ENCODE peak calls at places on chromosomes 6 and 20, in ten cellular contexts. M is DMS153; P is brain microvascular endothelial cell; X is stimulated activated CD4-positive, alpha-beta T cell treated with anti-CD3 and anti-CD28 coated beads, Interleukin-15, amount 100 ng/mL, for 24 hours; G is AG09309; V is HTR-8/SVneo; J is activated CD8-positive, alpha-beta memory T cell treated with anti-CD3 and anti-CD28 coated beads for 1 hour; L is fibroblast of lung; Q is stimulated activated CD8-positive, alpha-beta memory T cell treated with anti-CD3 and anti-CD28 coated beads, Interleukin-2, amount 100 ng/mL, for 48 hours; B is B cell. H is an unnamed sample.

GRCh38 chr6:35173068-35174042 is 32.2 kb upstream of the TCP11 start:
- DNase-seq in M (no peak), P (no peak), X (no peak), G (peak), V (no peak), J (no peak), L (no peak), Q (no peak), B (no peak), H (no peak)

GRCh38 chr6:19024737-19025136 is 637.6 kb downstream of the RNF144B start:
- DNase-seq in M (no peak), P (peak), X (no peak), G (no peak), V (peak), J (no peak), L (peak), Q (no peak), B (no peak), H (no peak)

GRCh38 chr20:45323731-45324130 is 15.6 kb upstream of the MATN4 start:
- DNase-seq in M (no peak), P (no peak), X (no peak), G (no peak), V (no peak), J (no peak), L (peak), Q (no peak), B (no peak), H (no peak)

GRCh38 chr6:7615611-7616383 is 25.8 kb downstream of the SNRNP48 start:
- DNase-seq in M (peak), P (peak), X (peak), G (no peak), V (peak), J (no peak), L (peak), Q (no peak), B (peak), H (no peak)

GRCh38 chr20:12925214-12925755 is 83.5 kb upstream of the SPTLC3 start:
- DNase-seq in M (peak), P (peak), X (peak), G (peak), V (peak), J (no peak), L (peak), Q (no peak), B (peak), H (no peak)

GRCh38 chr6:119280586-119281163 is 68.9 kb downstream of the MAN1A1 start:
- DNase-seq in M (no peak), P (no peak), X (no peak), G (no peak), V (no peak), J (no peak), L (peak), Q (no peak), B (no peak), H (no peak)

GRCh38 chr20:53935353-53936084 is 134.9 kb downstream of the BCAS1 start:
- DNase-seq in M (no peak), P (no peak), X (no peak), G (no peak), V (no peak), J (no peak), L (no peak), Q (no peak), B (no peak), H (no peak)

GRCh38 chr20:51321343-51322163 is 221.0 kb downstream of the NFATC2 start:
- DNase-seq in M (no peak), P (no peak), X (no peak), G (no peak), V (no peak), J (no peak), L (no peak), Q (no peak), B (no peak), H (no peak)

GRCh38 chr6:45710304-45710821 is 305.3 kb downstream of the CLIC5 start:
- DNase-seq in M (no peak), P (no peak), X (peak), G (no peak), V (no peak), J (no peak), L (peak), Q (peak), B (peak), H (no peak)

H was measured in cardiac septum.